ENCODE peak calls at places on chromosomes 4 and X, in seven cellular contexts. Y, G, N, Z, O, F and T are unnamed samples.

GRCh38 chr4:108247511-108248088 is 78.9 kb upstream of the LEF1 start:
- DNase-seq in N (no peak), G (no peak), O (no peak), F (peak), Z (peak), Y (no peak), T (no peak)

GRCh38 chrX:6748595-6748994 is 213.7 kb upstream of the VCX3A start:
- DNase-seq in O (no peak), F (no peak), Z (no peak), Y (no peak), N (no peak), G (no peak), T (no peak)

GRCh38 chrX:16843208-16843909 is 26.8 kb downstream of the RBBP7 start:
- DNase-seq in N (no peak), Y (no peak), O (no peak), Z (no peak), F (no peak), G (no peak), T (no peak)

GRCh38 chr4:138521809-138522208 is 279.7 kb upstream of the SLC7A11 start:
- DNase-seq in N (no peak), Y (no peak), O (no peak), Z (no peak), F (no peak), G (no peak), T (no peak)

GRCh38 chr4:1171306-1172227 is 816 bp downstream of the SPON2 start:
- DNase-seq in O (no peak), Z (peak), F (peak), Y (no peak), N (peak), G (peak), T (no peak)

GRCh38 chrX:105502336-105502735 is 281.8 kb upstream of the TEX13A start:
- DNase-seq in F (peak), N (no peak), Y (no peak), Z (no peak), G (no peak), O (no peak), T (no peak)

GRCh38 chr4:186472948-186473347 is 82.4 kb downstream of the MTNR1A start:
- DNase-seq in Z (peak), F (peak), O (peak), G (no peak), N (peak), Y (no peak), T (no peak)

GRCh38 chrX:68895339-68896250 is 66.8 kb downstream of the EFNB1 start:
- DNase-seq in G (no peak), N (peak), Y (no peak), O (peak), Z (no peak), F (peak), T (no peak)

GRCh38 chr4:141711211-141711610 is 74.8 kb downstream of the IL15 start:
- DNase-seq in Y (peak), O (peak), G (no peak), Z (peak), F (peak), N (no peak), T (no peak)

GRCh38 chr4:66539745-66540144 is 869.5 kb upstream of the EPHA5 start:
- DNase-seq in Y (no peak), O (no peak), N (no peak), Z (no peak), F (peak), G (no peak), T (no peak)

GRCh38 chr4:60485279-60485678 is 714.8 kb upstream of the ADGRL3 start:
- DNase-seq in Y (no peak), Z (no peak), N (no peak), F (peak), O (peak), G (no peak), T (no peak)

GRCh38 chr4:4457803-4458550 is 71.1 kb downstream of the NSG1 start:
- DNase-seq in G (peak), O (peak), F (peak), N (no peak), Z (no peak), Y (no peak), T (no peak)

GRCh38 chr4:82898322-82899243 is 2.0 kb upstream of the THAP9 start:
- DNase-seq in Z (no peak), F (peak), G (peak), N (no peak), O (peak), Y (no peak), T (no peak)

GRCh38 chr4:70722199-70722791 is 531 bp downstream of the RUFY3 start:
- DNase-seq in F (peak), Z (no peak), G (peak), Y (no peak), O (peak), N (peak), T (no peak)

GRCh38 chrX:10756365-10756915 is 136.1 kb upstream of the MID1 start:
- DNase-seq in N (no peak), Z (no peak), O (peak), G (peak), Y (peak), F (peak), T (no peak)

GRCh38 chr4:65670331-65671031 is at the start of gene EPHA5:
- DNase-seq in F (peak), N (peak), G (peak), Y (peak), O (peak), Z (peak), T (peak)

GRCh38 chr4:73843369-73843768 is 6.9 kb downstream of the CXCL6 start:
- DNase-seq in O (no peak), Y (no peak), Z (no peak), G (no peak), F (peak), N (no peak), T (no peak)

GRCh38 chr4:2977116-2978097 is 14.0 kb downstream of the GRK4 start:
- DNase-seq in G (peak), O (peak), Y (no peak), Z (no peak), F (peak), N (no peak), T (no peak)

GRCh38 chrX:111914398-111915092 is 38.6 kb downstream of the TRPC5OS start:
- DNase-seq in F (no peak), Z (no peak), N (no peak), G (peak), O (no peak), Y (no peak), T (no peak)

GRCh38 chr4:95742179-95742578 is 97.7 kb upstream of the PDHA2 start:
- DNase-seq in O (no peak), N (no peak), Z (no peak), G (no peak), F (no peak), Y (no peak), T (no peak)

GRCh38 chr4:7811536-7812190 is 128.0 kb downstream of the AFAP1 start:
- DNase-seq in G (no peak), Z (no peak), N (no peak), O (no peak), Y (no peak), F (no peak), T (no peak)

GRCh38 chr4:149549911-149550310 is 265.7 kb downstream of the IQCM start:
- DNase-seq in N (no peak), Z (peak), Y (peak), F (peak), G (peak), O (peak), T (no peak)

GRCh38 chr4:121330180-121330665 is 50.6 kb downstream of the QRFPR start:
- DNase-seq in N (no peak), G (no peak), Y (no peak), F (no peak), O (no peak), Z (no peak), T (no peak)

GRCh38 chr4:87051121-87051713 is 116.4 kb downstream of the AFF1 start:
- DNase-seq in F (peak), O (peak), N (no peak), Y (no peak), G (no peak), Z (no peak), T (no peak)

GRCh38 chrX:150085881-150086280 is 147.6 kb upstream of the EOLA2 start:
- DNase-seq in Z (no peak), G (no peak), O (peak), N (no peak), Y (no peak), F (peak), T (no peak)

GRCh38 chr4:157700898-157701694 is 471.7 kb downstream of the GASK1B start:
- DNase-seq in G (no peak), N (no peak), F (peak), Y (no peak), Z (no peak), O (no peak), T (no peak)

GRCh38 chr4:89204624-89205023 is 93.3 kb downstream of the TIGD2 start:
- DNase-seq in N (no peak), F (peak), G (no peak), Z (no peak), Y (no peak), O (no peak), T (no peak)

GRCh38 chrX:139178980-139179379 is 351.6 kb upstream of the F9 start:
- DNase-seq in O (no peak), Z (no peak), Y (no peak), N (no peak), G (no peak), F (no peak), T (no peak)

GRCh38 chrX:134173541-134174272 is 63.3 kb upstream of the CCDC160 start:
- DNase-seq in O (no peak), F (no peak), Z (peak), G (peak), Y (no peak), N (peak), T (no peak)

GRCh38 chrX:45715787-45716186 is 515.1 kb upstream of the DIPK2B start:
- DNase-seq in N (no peak), Z (no peak), Y (no peak), F (peak), O (peak), G (no peak), T (no peak)

GRCh38 chr4:1285790-1286553 is 3.7 kb upstream of the MAEA start:
- DNase-seq in Y (no peak), Z (no peak), O (no peak), N (no peak), G (peak), F (no peak), T (no peak)

GRCh38 chrX:20461576-20461975 is 194.9 kb upstream of the RPS6KA3 start:
- DNase-seq in F (no peak), N (no peak), Y (no peak), Z (peak), G (no peak), O (peak), T (no peak)